ENCODE peak calls at places on chromosomes 12 and 14, in eight cellular contexts. One of them, this sample, is unnamed.

GRCh38 chr12:117151195-117152031 is 38.9 kb downstream of the FBXO21 start:
- DNase-seq in NCI-H748 treated with DMSO at 0.1 percent for 48 hours: no peak
- DNase-seq in neural progenitor cell: peak; percentile 88
- DNase-seq in activated CD8-positive, alpha-beta memory T cell treated with anti-CD3 and anti-CD28 coated beads for 1 hour: no peak
- DNase-seq in stromal cell of bone marrow: peak; percentile 25
- DNase-seq in G401: peak; percentile 69
- DNase-seq in progenitor cell of endocrine pancreas: peak; percentile 55
- DNase-seq in NCI-H1105: no peak
- DNase-seq in this sample: no peak

GRCh38 chr14:95273041-95273978 is 46.4 kb downstream of the CLMN start:
- DNase-seq in NCI-H1105: no peak
- DNase-seq in G401: no peak
- DNase-seq in stromal cell of bone marrow: no peak
- DNase-seq in NCI-H748 treated with DMSO at 0.1 percent for 48 hours: no peak
- DNase-seq in activated CD8-positive, alpha-beta memory T cell treated with anti-CD3 and anti-CD28 coated beads for 1 hour: no peak
- DNase-seq in progenitor cell of endocrine pancreas: no peak
- DNase-seq in neural progenitor cell: no peak
- DNase-seq in this sample: no peak

GRCh38 chr12:3697311-3697870 is 55.5 kb downstream of the CRACR2A start:
- DNase-seq in activated CD8-positive, alpha-beta memory T cell treated with anti-CD3 and anti-CD28 coated beads for 1 hour: no peak
- DNase-seq in NCI-H748 treated with DMSO at 0.1 percent for 48 hours: no peak
- DNase-seq in NCI-H1105: no peak
- DNase-seq in stromal cell of bone marrow: no peak
- DNase-seq in neural progenitor cell: no peak
- DNase-seq in progenitor cell of endocrine pancreas: no peak
- DNase-seq in G401: no peak
- DNase-seq in this sample: no peak

GRCh38 chr14:93712838-93713724 is 75.2 kb downstream of the PRIMA1 start:
- DNase-seq in G401: peak; percentile 71
- DNase-seq in stromal cell of bone marrow: no peak
- DNase-seq in NCI-H1105: no peak
- DNase-seq in NCI-H748 treated with DMSO at 0.1 percent for 48 hours: no peak
- DNase-seq in progenitor cell of endocrine pancreas: no peak
- DNase-seq in neural progenitor cell: no peak
- DNase-seq in activated CD8-positive, alpha-beta memory T cell treated with anti-CD3 and anti-CD28 coated beads for 1 hour: no peak
- DNase-seq in this sample: no peak

GRCh38 chr14:87566986-87567385 is 426.0 kb downstream of the GALC start:
- DNase-seq in NCI-H748 treated with DMSO at 0.1 percent for 48 hours: no peak
- DNase-seq in neural progenitor cell: no peak
- DNase-seq in G401: no peak
- DNase-seq in stromal cell of bone marrow: peak; percentile 40
- DNase-seq in NCI-H1105: no peak
- DNase-seq in activated CD8-positive, alpha-beta memory T cell treated with anti-CD3 and anti-CD28 coated beads for 1 hour: no peak
- DNase-seq in progenitor cell of endocrine pancreas: no peak
- DNase-seq in this sample: no peak

GRCh38 chr12:3135522-3136461 is 58.6 kb downstream of the TSPAN9 start:
- DNase-seq in neural progenitor cell: peak; percentile 84
- DNase-seq in progenitor cell of endocrine pancreas: peak; percentile 52
- DNase-seq in stromal cell of bone marrow: peak; percentile 53
- DNase-seq in G401: peak; percentile 95
- DNase-seq in activated CD8-positive, alpha-beta memory T cell treated with anti-CD3 and anti-CD28 coated beads for 1 hour: no peak
- DNase-seq in NCI-H1105: peak; percentile 58
- DNase-seq in NCI-H748 treated with DMSO at 0.1 percent for 48 hours: peak; percentile 35
- DNase-seq in this sample: peak; percentile 48

GRCh38 chr12:88393017-88393767 is 187.1 kb downstream of the KITLG start:
- DNase-seq in stromal cell of bone marrow: no peak
- DNase-seq in G401: no peak
- DNase-seq in NCI-H748 treated with DMSO at 0.1 percent for 48 hours: no peak
- DNase-seq in NCI-H1105: no peak
- DNase-seq in neural progenitor cell: peak; percentile 40
- DNase-seq in activated CD8-positive, alpha-beta memory T cell treated with anti-CD3 and anti-CD28 coated beads for 1 hour: no peak
- DNase-seq in progenitor cell of endocrine pancreas: no peak
- DNase-seq in this sample: no peak

GRCh38 chr12:32159925-32160324 is 53.3 kb downstream of the BICD1 start:
- DNase-seq in NCI-H748 treated with DMSO at 0.1 percent for 48 hours: no peak
- DNase-seq in NCI-H1105: no peak
- DNase-seq in stromal cell of bone marrow: peak; percentile 35
- DNase-seq in G401: peak; percentile 61
- DNase-seq in progenitor cell of endocrine pancreas: no peak
- DNase-seq in neural progenitor cell: no peak
- DNase-seq in activated CD8-positive, alpha-beta memory T cell treated with anti-CD3 and anti-CD28 coated beads for 1 hour: no peak
- DNase-seq in this sample: no peak

GRCh38 chr12:11431486-11431885 is 36.1 kb upstream of the PRB2 start:
- DNase-seq in NCI-H748 treated with DMSO at 0.1 percent for 48 hours: no peak
- DNase-seq in progenitor cell of endocrine pancreas: no peak
- DNase-seq in NCI-H1105: no peak
- DNase-seq in activated CD8-positive, alpha-beta memory T cell treated with anti-CD3 and anti-CD28 coated beads for 1 hour: no peak
- DNase-seq in G401: no peak
- DNase-seq in stromal cell of bone marrow: no peak
- DNase-seq in neural progenitor cell: no peak
- DNase-seq in this sample: no peak

GRCh38 chr14:76701981-76702380 is 59.3 kb upstream of the VASH1 start:
- DNase-seq in G401: no peak
- DNase-seq in NCI-H748 treated with DMSO at 0.1 percent for 48 hours: no peak
- DNase-seq in activated CD8-positive, alpha-beta memory T cell treated with anti-CD3 and anti-CD28 coated beads for 1 hour: no peak
- DNase-seq in stromal cell of bone marrow: peak; percentile 83
- DNase-seq in progenitor cell of endocrine pancreas: no peak
- DNase-seq in neural progenitor cell: no peak
- DNase-seq in NCI-H1105: no peak
- DNase-seq in this sample: no peak

GRCh38 chr14:47826809-47827208 is 151.4 kb upstream of the MDGA2 start:
- DNase-seq in neural progenitor cell: no peak
- DNase-seq in NCI-H1105: no peak
- DNase-seq in activated CD8-positive, alpha-beta memory T cell treated with anti-CD3 and anti-CD28 coated beads for 1 hour: no peak
- DNase-seq in progenitor cell of endocrine pancreas: no peak
- DNase-seq in NCI-H748 treated with DMSO at 0.1 percent for 48 hours: no peak
- DNase-seq in stromal cell of bone marrow: no peak
- DNase-seq in G401: no peak
- DNase-seq in this sample: no peak

GRCh38 chr12:89183985-89184435 is 168.3 kb downstream of the DUSP6 start:
- DNase-seq in neural progenitor cell: no peak
- DNase-seq in NCI-H748 treated with DMSO at 0.1 percent for 48 hours: no peak
- DNase-seq in activated CD8-positive, alpha-beta memory T cell treated with anti-CD3 and anti-CD28 coated beads for 1 hour: no peak
- DNase-seq in progenitor cell of endocrine pancreas: no peak
- DNase-seq in NCI-H1105: no peak
- DNase-seq in stromal cell of bone marrow: peak; percentile 94
- DNase-seq in G401: no peak
- DNase-seq in this sample: no peak

GRCh38 chr14:77761205-77761931 is 412 bp upstream of the SNW1 start:
- DNase-seq in G401: peak; percentile 47
- DNase-seq in stromal cell of bone marrow: peak; percentile 89
- DNase-seq in activated CD8-positive, alpha-beta memory T cell treated with anti-CD3 and anti-CD28 coated beads for 1 hour: no peak
- DNase-seq in NCI-H1105: no peak
- DNase-seq in neural progenitor cell: peak; percentile 57
- DNase-seq in progenitor cell of endocrine pancreas: no peak
- DNase-seq in NCI-H748 treated with DMSO at 0.1 percent for 48 hours: peak; percentile 89
- DNase-seq in this sample: peak; percentile 44

GRCh38 chr12:109716512-109717389 is 3.1 kb downstream of the FAM222A start:
- DNase-seq in progenitor cell of endocrine pancreas: no peak
- DNase-seq in NCI-H748 treated with DMSO at 0.1 percent for 48 hours: no peak
- DNase-seq in activated CD8-positive, alpha-beta memory T cell treated with anti-CD3 and anti-CD28 coated beads for 1 hour: no peak
- DNase-seq in stromal cell of bone marrow: no peak
- DNase-seq in G401: peak; percentile 97
- DNase-seq in neural progenitor cell: no peak
- DNase-seq in NCI-H1105: no peak
- DNase-seq in this sample: no peak

GRCh38 chr12:103520686-103521215 is 25.0 kb upstream of the C12orf42 start:
- DNase-seq in progenitor cell of endocrine pancreas: no peak
- DNase-seq in NCI-H748 treated with DMSO at 0.1 percent for 48 hours: no peak
- DNase-seq in NCI-H1105: no peak
- DNase-seq in activated CD8-positive, alpha-beta memory T cell treated with anti-CD3 and anti-CD28 coated beads for 1 hour: no peak
- DNase-seq in stromal cell of bone marrow: no peak
- DNase-seq in neural progenitor cell: no peak
- DNase-seq in G401: no peak
- DNase-seq in this sample: no peak

GRCh38 chr14:105075364-105076295 is 10.4 kb upstream of the GPR132 start:
- DNase-seq in stromal cell of bone marrow: no peak
- DNase-seq in progenitor cell of endocrine pancreas: no peak
- DNase-seq in NCI-H748 treated with DMSO at 0.1 percent for 48 hours: no peak
- DNase-seq in NCI-H1105: peak; percentile 45
- DNase-seq in G401: no peak
- DNase-seq in activated CD8-positive, alpha-beta memory T cell treated with anti-CD3 and anti-CD28 coated beads for 1 hour: no peak
- DNase-seq in neural progenitor cell: peak; percentile 74
- DNase-seq in this sample: no peak

GRCh38 chr14:29810657-29811056 is 117.0 kb downstream of the PRKD1 start:
- DNase-seq in NCI-H748 treated with DMSO at 0.1 percent for 48 hours: no peak
- DNase-seq in NCI-H1105: peak; percentile 89
- DNase-seq in stromal cell of bone marrow: peak; percentile 14
- DNase-seq in neural progenitor cell: no peak
- DNase-seq in G401: peak; percentile 45
- DNase-seq in activated CD8-positive, alpha-beta memory T cell treated with anti-CD3 and anti-CD28 coated beads for 1 hour: no peak
- DNase-seq in progenitor cell of endocrine pancreas: no peak
- DNase-seq in this sample: no peak

GRCh38 chr14:25406818-25407217 is 356.9 kb upstream of the STXBP6 start:
- DNase-seq in G401: no peak
- DNase-seq in NCI-H1105: peak; percentile 38
- DNase-seq in NCI-H748 treated with DMSO at 0.1 percent for 48 hours: peak; percentile 51
- DNase-seq in progenitor cell of endocrine pancreas: no peak
- DNase-seq in activated CD8-positive, alpha-beta memory T cell treated with anti-CD3 and anti-CD28 coated beads for 1 hour: no peak
- DNase-seq in stromal cell of bone marrow: no peak
- DNase-seq in neural progenitor cell: peak; percentile 76
- DNase-seq in this sample: peak; percentile 1

GRCh38 chr14:68172664-68173063 is 353.1 kb downstream of the RAD51B start:
- DNase-seq in NCI-H748 treated with DMSO at 0.1 percent for 48 hours: no peak
- DNase-seq in activated CD8-positive, alpha-beta memory T cell treated with anti-CD3 and anti-CD28 coated beads for 1 hour: no peak
- DNase-seq in progenitor cell of endocrine pancreas: no peak
- DNase-seq in G401: no peak
- DNase-seq in stromal cell of bone marrow: no peak
- DNase-seq in neural progenitor cell: no peak
- DNase-seq in NCI-H1105: no peak
- DNase-seq in this sample: peak; percentile 68

GRCh38 chr12:116520801-116521471 is 38.2 kb upstream of the MAP1LC3B2 start:
- DNase-seq in NCI-H1105: no peak
- DNase-seq in progenitor cell of endocrine pancreas: no peak
- DNase-seq in NCI-H748 treated with DMSO at 0.1 percent for 48 hours: no peak
- DNase-seq in neural progenitor cell: no peak
- DNase-seq in activated CD8-positive, alpha-beta memory T cell treated with anti-CD3 and anti-CD28 coated beads for 1 hour: no peak
- DNase-seq in G401: peak; percentile 94
- DNase-seq in stromal cell of bone marrow: no peak
- DNase-seq in this sample: no peak

GRCh38 chr14:95547272-95547625 is 12.4 kb downstream of the GLRX5 start:
- DNase-seq in G401: no peak
- DNase-seq in stromal cell of bone marrow: no peak
- DNase-seq in NCI-H1105: no peak
- DNase-seq in neural progenitor cell: no peak
- DNase-seq in NCI-H748 treated with DMSO at 0.1 percent for 48 hours: no peak
- DNase-seq in progenitor cell of endocrine pancreas: no peak
- DNase-seq in activated CD8-positive, alpha-beta memory T cell treated with anti-CD3 and anti-CD28 coated beads for 1 hour: no peak
- DNase-seq in this sample: no peak

GRCh38 chr14:74579447-74580274 is 32.4 kb downstream of the LTBP2 start:
- DNase-seq in NCI-H748 treated with DMSO at 0.1 percent for 48 hours: no peak
- DNase-seq in neural progenitor cell: no peak
- DNase-seq in activated CD8-positive, alpha-beta memory T cell treated with anti-CD3 and anti-CD28 coated beads for 1 hour: no peak
- DNase-seq in stromal cell of bone marrow: no peak
- DNase-seq in progenitor cell of endocrine pancreas: no peak
- DNase-seq in G401: no peak
- DNase-seq in NCI-H1105: no peak
- DNase-seq in this sample: no peak

GRCh38 chr12:96235497-96235826 is 41.3 kb downstream of the ELK3 start:
- DNase-seq in G401: peak; percentile 87
- DNase-seq in activated CD8-positive, alpha-beta memory T cell treated with anti-CD3 and anti-CD28 coated beads for 1 hour: no peak
- DNase-seq in neural progenitor cell: no peak
- DNase-seq in NCI-H1105: no peak
- DNase-seq in stromal cell of bone marrow: no peak
- DNase-seq in NCI-H748 treated with DMSO at 0.1 percent for 48 hours: no peak
- DNase-seq in progenitor cell of endocrine pancreas: no peak
- DNase-seq in this sample: no peak

GRCh38 chr14:99247091-99247729 is 24.8 kb downstream of the BCL11B start:
- DNase-seq in neural progenitor cell: no peak
- DNase-seq in G401: no peak
- DNase-seq in progenitor cell of endocrine pancreas: no peak
- DNase-seq in activated CD8-positive, alpha-beta memory T cell treated with anti-CD3 and anti-CD28 coated beads for 1 hour: no peak
- DNase-seq in NCI-H748 treated with DMSO at 0.1 percent for 48 hours: no peak
- DNase-seq in stromal cell of bone marrow: no peak
- DNase-seq in NCI-H1105: no peak
- DNase-seq in this sample: no peak

GRCh38 chr14:64960762-64961276 is 11.3 kb downstream of the RAB15 start:
- DNase-seq in NCI-H1105: no peak
- DNase-seq in stromal cell of bone marrow: no peak
- DNase-seq in NCI-H748 treated with DMSO at 0.1 percent for 48 hours: no peak
- DNase-seq in activated CD8-positive, alpha-beta memory T cell treated with anti-CD3 and anti-CD28 coated beads for 1 hour: no peak
- DNase-seq in G401: peak; percentile 98
- DNase-seq in progenitor cell of endocrine pancreas: no peak
- DNase-seq in neural progenitor cell: peak; percentile 51
- DNase-seq in this sample: peak; percentile 73

GRCh38 chr12:2690348-2691000 is 104.3 kb upstream of the FKBP4 start:
- DNase-seq in G401: no peak
- DNase-seq in stromal cell of bone marrow: no peak
- DNase-seq in progenitor cell of endocrine pancreas: no peak
- DNase-seq in NCI-H1105: no peak
- DNase-seq in neural progenitor cell: no peak
- DNase-seq in activated CD8-positive, alpha-beta memory T cell treated with anti-CD3 and anti-CD28 coated beads for 1 hour: no peak
- DNase-seq in NCI-H748 treated with DMSO at 0.1 percent for 48 hours: no peak
- DNase-seq in this sample: no peak

GRCh38 chr12:68636268-68636667 is 25.6 kb downstream of the RAP1B start:
- DNase-seq in NCI-H748 treated with DMSO at 0.1 percent for 48 hours: no peak
- DNase-seq in activated CD8-positive, alpha-beta memory T cell treated with anti-CD3 and anti-CD28 coated beads for 1 hour: no peak
- DNase-seq in progenitor cell of endocrine pancreas: no peak
- DNase-seq in G401: no peak
- DNase-seq in NCI-H1105: no peak
- DNase-seq in stromal cell of bone marrow: peak; percentile 19
- DNase-seq in neural progenitor cell: no peak
- DNase-seq in this sample: no peak

GRCh38 chr12:18373176-18373575 is 111.9 kb downstream of the PIK3C2G start:
- DNase-seq in progenitor cell of endocrine pancreas: no peak
- DNase-seq in NCI-H748 treated with DMSO at 0.1 percent for 48 hours: no peak
- DNase-seq in neural progenitor cell: no peak
- DNase-seq in G401: no peak
- DNase-seq in NCI-H1105: no peak
- DNase-seq in stromal cell of bone marrow: no peak
- DNase-seq in activated CD8-positive, alpha-beta memory T cell treated with anti-CD3 and anti-CD28 coated beads for 1 hour: no peak
- DNase-seq in this sample: no peak

GRCh38 chr12:42741771-42742510 is 152.4 kb upstream of the PRICKLE1 start:
- DNase-seq in G401: no peak
- DNase-seq in activated CD8-positive, alpha-beta memory T cell treated with anti-CD3 and anti-CD28 coated beads for 1 hour: no peak
- DNase-seq in NCI-H748 treated with DMSO at 0.1 percent for 48 hours: no peak
- DNase-seq in progenitor cell of endocrine pancreas: no peak
- DNase-seq in stromal cell of bone marrow: peak; percentile 26
- DNase-seq in NCI-H1105: no peak
- DNase-seq in neural progenitor cell: no peak
- DNase-seq in this sample: no peak

GRCh38 chr14:33432407-33433023 is 493.8 kb downstream of the NPAS3 start:
- DNase-seq in activated CD8-positive, alpha-beta memory T cell treated with anti-CD3 and anti-CD28 coated beads for 1 hour: no peak
- DNase-seq in stromal cell of bone marrow: peak; percentile 4
- DNase-seq in progenitor cell of endocrine pancreas: no peak
- DNase-seq in neural progenitor cell: peak; percentile 8
- DNase-seq in NCI-H748 treated with DMSO at 0.1 percent for 48 hours: peak; percentile 19
- DNase-seq in NCI-H1105: peak; percentile 42
- DNase-seq in G401: no peak
- DNase-seq in this sample: peak; percentile 72

GRCh38 chr12:124238886-124239285 is 56.0 kb upstream of the RFLNA start:
- DNase-seq in neural progenitor cell: no peak
- DNase-seq in stromal cell of bone marrow: no peak
- DNase-seq in G401: no peak
- DNase-seq in progenitor cell of endocrine pancreas: no peak
- DNase-seq in NCI-H748 treated with DMSO at 0.1 percent for 48 hours: no peak
- DNase-seq in NCI-H1105: no peak
- DNase-seq in activated CD8-positive, alpha-beta memory T cell treated with anti-CD3 and anti-CD28 coated beads for 1 hour: no peak
- DNase-seq in this sample: peak; percentile 8

GRCh38 chr14:63745858-63746425 is 18.1 kb upstream of the SGPP1 start:
- DNase-seq in stromal cell of bone marrow: no peak
- DNase-seq in NCI-H748 treated with DMSO at 0.1 percent for 48 hours: no peak
- DNase-seq in neural progenitor cell: no peak
- DNase-seq in G401: no peak
- DNase-seq in activated CD8-positive, alpha-beta memory T cell treated with anti-CD3 and anti-CD28 coated beads for 1 hour: no peak
- DNase-seq in NCI-H1105: no peak
- DNase-seq in progenitor cell of endocrine pancreas: no peak
- DNase-seq in this sample: no peak

GRCh38 chr14:75047506-75047905 is 3.8 kb downstream of the MLH3 start:
- DNase-seq in G401: no peak
- DNase-seq in activated CD8-positive, alpha-beta memory T cell treated with anti-CD3 and anti-CD28 coated beads for 1 hour: no peak
- DNase-seq in neural progenitor cell: no peak
- DNase-seq in NCI-H748 treated with DMSO at 0.1 percent for 48 hours: no peak
- DNase-seq in progenitor cell of endocrine pancreas: no peak
- DNase-seq in NCI-H1105: no peak
- DNase-seq in stromal cell of bone marrow: no peak
- DNase-seq in this sample: no peak

GRCh38 chr14:99587463-99588278 is 16.3 kb downstream of the CCDC85C start:
- DNase-seq in NCI-H748 treated with DMSO at 0.1 percent for 48 hours: no peak
- DNase-seq in G401: peak; percentile 26
- DNase-seq in progenitor cell of endocrine pancreas: no peak
- DNase-seq in neural progenitor cell: no peak
- DNase-seq in NCI-H1105: no peak
- DNase-seq in activated CD8-positive, alpha-beta memory T cell treated with anti-CD3 and anti-CD28 coated beads for 1 hour: no peak
- DNase-seq in stromal cell of bone marrow: no peak
- DNase-seq in this sample: no peak

This sample was measured in NCI-H526.